ENCODE peak calls at places on chromosome 17, in four cellular contexts. U is AG04450, D is left lung, W is suprapubic skin. X is an unnamed sample.

GRCh38 chr17:9842057-9842758 is 16.5 kb downstream of the GLP2R start:
- DNase-seq in U (no peak), D (no peak), W (no peak), X (no peak)

GRCh38 chr17:14461131-14461530 is 160.2 kb downstream of the HS3ST3B1 start:
- DNase-seq in U (no peak), D (no peak), W (no peak), X (no peak)

GRCh38 chr17:4858068-4858879 is 25.1 kb downstream of the MINK1 start:
- DNase-seq in U (no peak), D (no peak), W (no peak), X (no peak)

GRCh38 chr17:11239379-11239970 is 1.5 kb upstream of the SHISA6 start:
- DNase-seq in U (no peak), D (no peak), W (no peak), X (no peak)

GRCh38 chr17:4759776-4760236 is 11.9 kb upstream of the TM4SF5 start:
- DNase-seq in U (no peak), D (no peak), W (no peak), X (no peak)

GRCh38 chr17:67549787-67550186 is 167.9 kb upstream of the NOL11 start:
- DNase-seq in U (no peak), D (no peak), W (no peak), X (no peak)

GRCh38 chr17:80474231-80474932 is 2.0 kb downstream of the NPTX1 start:
- DNase-seq in U (no peak), D (no peak), W (no peak), X (no peak)

GRCh38 chr17:10779607-10780006 is 24.3 kb downstream of the TMEM238L start:
- DNase-seq in U (no peak), D (no peak), W (no peak), X (no peak)

GRCh38 chr17:47714773-47715396 is 18.2 kb upstream of the TBX21 start:
- DNase-seq in U (no peak), D (no peak), W (no peak), X (no peak)

GRCh38 chr17:64091116-64091515 is 38.8 kb downstream of the ERN1 start:
- DNase-seq in U (no peak), D (no peak), W (no peak), X (no peak)

GRCh38 chr17:16911141-16911937 is 60.6 kb downstream of the TNFRSF13B start:
- DNase-seq in U (no peak), D (no peak), W (no peak), X (no peak)

GRCh38 chr17:10032142-10032541 is 127.1 kb upstream of the RCVRN start:
- DNase-seq in U (no peak), D (no peak), W (no peak), X (no peak)

GRCh38 chr17:38510424-38511125 is 82.3 kb downstream of the ARHGAP23 start:
- DNase-seq in U (no peak), D (peak; percentile 65), W (no peak), X (no peak)

GRCh38 chr17:40664582-40665333 is at the start of gene KRT222:
- DNase-seq in U (no peak), D (no peak), W (no peak), X (no peak)

GRCh38 chr17:76408037-76408849 is 23.8 kb downstream of the SPHK1 start:
- DNase-seq in U (no peak), D (peak; percentile 89), W (no peak), X (peak; percentile 88)

GRCh38 chr17:17783121-17783824 is 53.5 kb downstream of the SREBF1 start:
- DNase-seq in U (no peak), D (no peak), W (no peak), X (peak; percentile 70)

GRCh38 chr17:68347380-68347779 is 56.1 kb downstream of the ARSG start:
- DNase-seq in U (no peak), D (no peak), W (no peak), X (no peak)

GRCh38 chr17:48623583-48623982 is 2.6 kb downstream of the HOXB9 start:
- DNase-seq in U (no peak), D (no peak), W (no peak), X (no peak)

GRCh38 chr17:2608350-2608913 is 15.0 kb downstream of the PAFAH1B1 start:
- DNase-seq in U (no peak), D (no peak), W (no peak), X (no peak)

GRCh38 chr17:81183316-81183715 is 17.3 kb upstream of the AATK start:
- DNase-seq in U (no peak), D (no peak), W (no peak), X (peak; percentile 22)

GRCh38 chr17:65013613-65014391 is 42.7 kb downstream of the GNA13 start:
- DNase-seq in U (peak; percentile 68), D (no peak), W (no peak), X (no peak)

GRCh38 chr17:4009164-4009785 is 45.0 kb upstream of the ATP2A3 start:
- DNase-seq in U (no peak), D (no peak), W (no peak), X (no peak)

GRCh38 chr17:4147751-4148310 is 4.8 kb downstream of the CYB5D2 start:
- DNase-seq in U (no peak), D (no peak), W (no peak), X (no peak)

GRCh38 chr17:33239702-33240101 is 53.4 kb downstream of the ASIC2 start:
- DNase-seq in U (no peak), D (no peak), W (no peak), X (no peak)

GRCh38 chr17:80899402-80900268 is 92.0 kb upstream of the CHMP6 start:
- DNase-seq in U (no peak), D (peak; percentile 59), W (no peak), X (no peak)

GRCh38 chr17:40839194-40839593 is 16.8 kb upstream of the KRT10 start:
- DNase-seq in U (no peak), D (no peak), W (no peak), X (no peak)

DNA sequence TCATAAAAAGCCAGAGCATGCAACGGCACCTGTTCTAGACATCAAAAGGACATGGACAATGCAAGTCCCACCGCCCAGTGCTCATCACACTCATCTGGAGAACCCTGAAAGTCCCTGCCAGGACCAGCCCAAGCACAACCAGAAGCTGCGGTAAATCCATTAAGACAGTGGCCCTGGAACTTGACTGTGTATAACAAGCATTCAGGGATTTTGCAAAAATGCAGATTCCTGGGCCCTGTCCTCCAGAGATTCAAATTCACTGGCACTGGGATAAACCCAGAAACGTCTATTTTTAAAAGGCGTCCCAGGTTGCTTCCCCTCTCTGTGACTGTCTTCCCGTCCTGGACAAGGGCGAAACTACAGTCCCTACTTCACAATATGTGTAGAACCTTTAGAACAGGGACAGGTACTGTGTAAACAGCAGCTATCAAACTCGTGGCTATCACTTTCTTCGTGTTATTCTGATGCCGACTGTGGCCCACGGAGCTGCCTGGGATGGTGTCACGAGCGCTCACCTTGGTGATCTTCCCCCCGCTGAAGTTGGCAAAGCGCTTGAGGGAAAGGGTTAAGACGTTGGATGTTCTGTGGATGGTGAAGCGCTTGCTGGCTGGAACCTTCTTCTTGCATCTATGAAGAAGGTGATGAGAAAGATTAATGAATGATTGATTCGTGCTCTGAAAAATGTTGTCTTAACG is 22.3 kb downstream of the USP36 start:
- DNase-seq in U (no peak), D (no peak), W (no peak), X (peak; percentile 13)
- H3K27ac ChIP-seq in U (no peak overlapping the region), D (no peak overlapping the region), W (no peak overlapping the region), X (no peak overlapping the region)

DNA sequence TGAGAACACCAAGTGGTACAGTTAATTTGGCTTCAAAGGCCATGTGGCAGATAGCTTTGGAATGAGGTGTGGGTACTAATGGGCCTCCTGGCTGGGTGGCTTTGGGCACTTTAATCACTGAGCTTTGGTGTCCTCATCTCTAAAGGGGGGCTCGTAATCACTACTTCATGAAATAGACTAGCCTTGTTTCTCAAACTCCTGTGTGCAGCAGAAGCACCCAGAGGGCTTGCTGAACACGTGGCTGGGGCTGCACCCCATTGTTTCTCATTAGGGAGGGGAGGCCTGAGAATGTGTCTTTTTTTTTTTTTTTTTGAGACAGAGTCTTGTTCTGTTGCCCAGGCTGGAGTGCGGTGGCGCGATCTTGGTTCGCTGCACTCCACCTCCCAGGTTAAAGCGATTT is 5.8 kb downstream of the EPN2 start:
- DNase-seq in U (no peak), D (no peak), W (peak; percentile 10), X (no peak)
- H3K27ac ChIP-seq in U (no peak overlapping the region), D (peak overlapping the region; percentile 21), W (peak overlapping the region; percentile 63), X (no peak overlapping the region)

GRCh38 chr17:75020331-75021110 is 8.1 kb downstream of the MRPL58 start:
- DNase-seq in U (no peak), D (no peak), W (no peak), X (no peak)
- H3K27ac ChIP-seq in U (no peak overlapping the region), D (no peak overlapping the region), W (no peak overlapping the region), X (no peak overlapping the region)

GRCh38 chr17:1498233-1498632 is 5.7 kb upstream of the MYO1C start:
- DNase-seq in U (no peak), D (no peak), W (no peak), X (no peak)

GRCh38 chr17:1495265-1495664 is 2.8 kb upstream of the MYO1C start:
- DNase-seq in U (no peak), D (no peak), W (peak; percentile 68), X (no peak)

GRCh38 chr17:1494736-1495253 is 2.3 kb upstream of the MYO1C start:
- DNase-seq in U (no peak), D (no peak), W (peak; percentile 59), X (no peak)

GRCh38 chr17:1496814-1497325 is 4.4 kb upstream of the MYO1C start:
- DNase-seq in U (no peak), D (no peak), W (no peak), X (no peak)

GRCh38 chr17:1498869-1499268 is 6.4 kb upstream of the MYO1C start:
- DNase-seq in U (peak; percentile 55), D (no peak), W (no peak), X (no peak)
- H3K27ac ChIP-seq in U (peak overlapping the region; percentile 39), D (no peak overlapping the region), W (no peak overlapping the region), X (no peak overlapping the region)

DNA sequence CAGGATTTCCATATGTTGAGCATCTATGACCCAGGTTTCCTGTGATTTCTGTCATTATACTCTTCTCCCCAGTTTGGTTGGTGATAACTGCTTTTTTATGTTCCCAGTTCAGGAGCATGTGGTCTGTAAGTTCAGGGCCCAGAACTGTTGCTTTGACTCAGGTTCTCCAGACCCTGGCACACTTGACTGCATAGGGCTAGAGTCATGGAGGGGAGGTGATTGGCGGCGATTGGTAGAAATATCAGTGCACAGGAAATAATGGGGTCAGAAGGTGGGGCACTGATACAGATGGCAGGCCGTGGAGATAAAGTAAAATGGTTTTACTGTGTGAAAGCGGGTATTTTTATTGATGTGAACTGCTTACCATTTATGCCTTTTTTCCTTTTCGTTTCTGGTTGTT is 28.8 kb downstream of the TAC4 start:
- DNase-seq in U (no peak), D (no peak), W (no peak), X (no peak)
- H3K27ac ChIP-seq in U (no peak overlapping the region), D (no peak overlapping the region), W (no peak overlapping the region), X (no peak overlapping the region)

GRCh38 chr17:44005865-44006580 is 1.6 kb downstream of the NAGS start:
- DNase-seq in U (no peak), D (peak; percentile 88), W (no peak), X (peak; percentile 43)
- H3K27ac ChIP-seq in U (peak overlapping the region; percentile 57), D (peak overlapping the region; percentile 62), W (peak overlapping the region; percentile 22), X (no peak overlapping the region)

DNA sequence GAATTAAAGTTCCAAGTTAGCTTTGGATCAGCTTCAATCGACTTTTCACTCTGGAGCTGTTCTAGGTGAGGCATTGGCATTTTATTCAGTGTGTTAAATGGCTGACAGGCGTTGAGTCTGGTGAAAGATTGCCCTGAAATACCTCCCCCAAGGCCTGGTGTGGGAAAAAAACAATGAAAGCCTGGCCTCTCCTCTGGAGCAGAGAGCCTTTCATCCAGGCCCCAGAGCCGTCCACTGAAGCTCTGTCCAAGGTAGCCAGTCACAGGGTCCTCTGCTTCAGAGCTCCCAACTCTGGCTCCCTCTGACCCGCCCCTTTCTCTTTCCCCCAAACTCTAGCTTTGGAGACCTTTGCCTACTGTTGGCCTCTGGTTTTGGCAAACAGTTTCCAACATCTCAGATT is 123.6 kb upstream of the CRHR1 start:
- DNase-seq in U (no peak), D (no peak), W (no peak), X (no peak)
- H3K27ac ChIP-seq in U (no peak overlapping the region), D (no peak overlapping the region), W (no peak overlapping the region), X (no peak overlapping the region)

X was measured in pancreas.